ENCODE peak calls at places on chromosome 14, in five cellular contexts. D is dorsolateral prefrontal cortex, W is left ventricle myocardium inferior, K is heart left ventricle, S is HepG2. M is an unnamed sample.
A peak's percentile ranks its signal among the peaks of the same experiment; 100 is the strongest.

GRCh38 chr14:59278111-59278510 is 89.6 kb downstream of the DAAM1 start:
- DNase-seq in S (peak; percentile 91), D (no peak), K (no peak), W (no peak), M (no peak)

GRCh38 chr14:29521526-29522137 is 406.0 kb downstream of the PRKD1 start:
- DNase-seq in K (no peak), S (no peak), W (no peak), D (no peak), M (peak; percentile 30)

GRCh38 chr14:74867673-74868072 is 8.3 kb downstream of the PROX2 start:
- DNase-seq in D (peak; percentile 68), K (no peak), S (no peak), W (no peak), M (peak; percentile 38)

GRCh38 chr14:22594156-22594716 is 3.9 kb upstream of the ABHD4 start:
- DNase-seq in K (no peak), W (no peak), D (no peak), S (no peak), M (no peak)

GRCh38 chr14:80955434-80955939 is at the start of gene TSHR:
- DNase-seq in K (no peak), S (no peak), D (no peak), W (no peak), M (no peak)

GRCh38 chr14:40340708-40341107 is 908.5 kb upstream of the FBXO33 start:
- DNase-seq in S (no peak), K (no peak), W (no peak), D (no peak), M (no peak)

GRCh38 chr14:66468778-66469367 is 17.3 kb upstream of the CCDC196 start:
- DNase-seq in D (no peak), W (no peak), K (no peak), S (no peak), M (no peak)

GRCh38 chr14:34059925-34060746 is 109.3 kb upstream of the EGLN3 start:
- DNase-seq in W (peak; percentile 85), K (peak; percentile 83), D (peak; percentile 86), S (peak; percentile 56), M (peak; percentile 87)

GRCh38 chr14:34489324-34489723 is 27.3 kb upstream of the SPTSSA start:
- DNase-seq in S (no peak), K (no peak), D (no peak), W (no peak), M (no peak)

GRCh38 chr14:49966971-49967630 is 74.2 kb downstream of the ARF6 start:
- DNase-seq in K (no peak), W (no peak), D (no peak), S (no peak), M (peak; percentile 35)

GRCh38 chr14:59215353-59215752 is 26.9 kb downstream of the DAAM1 start:
- DNase-seq in S (peak; percentile 78), W (peak; percentile 80), K (peak; percentile 68), D (peak; percentile 73), M (no peak)

GRCh38 chr14:63406341-63406740 is 87.6 kb upstream of the GPHB5 start:
- DNase-seq in W (no peak), S (no peak), D (no peak), K (no peak), M (no peak)

GRCh38 chr14:65658202-65658601 is 245.7 kb downstream of the FUT8 start:
- DNase-seq in K (no peak), W (no peak), S (no peak), D (no peak), M (no peak)

GRCh38 chr14:103854822-103855733 is 7.7 kb upstream of the PPP1R13B start:
- DNase-seq in K (peak; percentile 72), S (peak; percentile 55), W (no peak), D (no peak), M (no peak)

GRCh38 chr14:23544511-23545447 is 6.8 kb downstream of the ZFHX2 start:
- DNase-seq in W (peak; percentile 61), D (no peak), K (peak; percentile 57), S (no peak), M (peak; percentile 70)

GRCh38 chr14:81408595-81408994 is 8.5 kb upstream of the STON2 start:
- DNase-seq in W (no peak), D (no peak), K (no peak), S (peak; percentile 73), M (no peak)

GRCh38 chr14:106051790-106052189 is 525.4 kb downstream of the TMEM121 start:
- DNase-seq in S (no peak), K (no peak), W (no peak), D (no peak), M (no peak)

GRCh38 chr14:100536721-100537700 is 50.2 kb downstream of the BEGAIN start:
- DNase-seq in W (peak; percentile 12), S (no peak), D (peak; percentile 39), K (peak; percentile 2), M (no peak)

GRCh38 chr14:38233218-38233617 is 22.7 kb downstream of the CLEC14A start:
- DNase-seq in K (no peak), W (no peak), D (no peak), S (no peak), M (no peak)

GRCh38 chr14:26707234-26707633 is 109.4 kb upstream of the NOVA1 start:
- DNase-seq in S (no peak), W (no peak), K (no peak), D (no peak), M (no peak)

GRCh38 chr14:29643415-29644206 is 284.0 kb downstream of the PRKD1 start:
- DNase-seq in W (no peak), D (no peak), S (no peak), K (no peak), M (peak; percentile 81)

GRCh38 chr14:60981626-60982455 is 796 bp downstream of the SLC38A6 start:
- DNase-seq in K (no peak), S (peak; percentile 45), D (no peak), W (no peak), M (no peak)

GRCh38 chr14:80946187-80946586 is 4.6 kb upstream of the CEP128 start:
- DNase-seq in S (no peak), D (no peak), K (no peak), W (no peak), M (no peak)

GRCh38 chr14:99590746-99591555 is 13.1 kb downstream of the CCDC85C start:
- DNase-seq in S (no peak), W (no peak), K (no peak), D (peak; percentile 72), M (no peak)

GRCh38 chr14:52987514-52987913 is 36.7 kb upstream of the FERMT2 start:
- DNase-seq in S (no peak), W (no peak), K (no peak), D (no peak), M (no peak)

GRCh38 chr14:106875503-106875902 is 1349.1 kb downstream of the TMEM121 start:
- DNase-seq in W (peak; percentile 26), D (no peak), S (no peak), K (no peak), M (peak; percentile 29)

GRCh38 chr14:104144911-104145825 is 6.8 kb downstream of the KIF26A start:
- DNase-seq in W (no peak), D (peak; percentile 35), S (no peak), K (peak; percentile 8), M (no peak)

GRCh38 chr14:99189201-99189801 is 82.7 kb downstream of the BCL11B start:
- DNase-seq in S (no peak), D (peak; percentile 75), W (no peak), K (no peak), M (no peak)

GRCh38 chr14:75125617-75126016 is 1.2 kb downstream of the NEK9 start:
- DNase-seq in K (no peak), S (no peak), W (no peak), D (no peak), M (no peak)

GRCh38 chr14:54784657-54785056 is 118.0 kb downstream of the GCH1 start:
- DNase-seq in S (no peak), W (peak; percentile 72), K (peak; percentile 82), D (no peak), M (peak; percentile 65)

GRCh38 chr14:77257700-77258099 is 13.3 kb downstream of the NGB start:
- DNase-seq in W (no peak), S (no peak), D (no peak), K (no peak), M (no peak)

GRCh38 chr14:88562831-88563686 is at the start of gene ZC3H14:
- DNase-seq in D (peak; percentile 86), W (peak; percentile 87), K (peak; percentile 86), S (peak; percentile 77), M (peak; percentile 86)
- H3K27ac ChIP-seq in D (peak within 1 kb of the TSS; percentile 91), W (peak within 1 kb of the TSS; percentile 92), K (peak within 1 kb of the TSS; percentile 85), S (peak within 1 kb of the TSS; percentile 95), M (peak within 1 kb of the TSS; percentile 95)

GRCh38 chr14:20429801-20430669 is 5.9 kb downstream of the KLHL33 start:
- DNase-seq in S (peak; percentile 30), D (peak; percentile 47), K (peak; percentile 18), W (peak; percentile 39), M (peak; percentile 24)

GRCh38 chr14:20422886-20423285 is 9.6 kb upstream of the TEP1 start:
- DNase-seq in S (no peak), D (no peak), K (no peak), W (no peak), M (no peak)

GRCh38 chr14:20427231-20428009 is 8.5 kb downstream of the KLHL33 start:
- DNase-seq in K (no peak), D (no peak), W (no peak), S (peak; percentile 68), M (peak; percentile 83)

GRCh38 chr14:20428802-20429201 is 7.2 kb downstream of the KLHL33 start:
- DNase-seq in S (no peak), D (no peak), W (no peak), K (no peak), M (no peak)

GRCh38 chr14:20428010-20428365 is 8.0 kb downstream of the KLHL33 start:
- DNase-seq in D (no peak), K (no peak), W (no peak), S (no peak), M (no peak)
- H3K4me3 ChIP-seq in D (no peak overlapping the region), K (no peak overlapping the region), W (no peak overlapping the region), S (peak overlapping the region; percentile 50), M (no peak overlapping the region)

GRCh38 chr14:101563654-101564443 is 2.6 kb downstream of the DIO3 start:
- DNase-seq in S (no peak), D (no peak), K (no peak), W (no peak), M (no peak)

GRCh38 chr14:101562659-101563351 is 1.5 kb downstream of the DIO3 start:
- DNase-seq in D (no peak), K (no peak), W (no peak), S (no peak), M (no peak)

GRCh38 chr14:101561897-101562490 is 699 bp downstream of the DIO3 start:
- DNase-seq in W (no peak), K (no peak), S (no peak), D (no peak), M (no peak)

GRCh38 chr14:101564444-101564776 is 3.1 kb downstream of the DIO3 start:
- DNase-seq in S (no peak), K (no peak), D (no peak), W (no peak), M (no peak)

DNA sequence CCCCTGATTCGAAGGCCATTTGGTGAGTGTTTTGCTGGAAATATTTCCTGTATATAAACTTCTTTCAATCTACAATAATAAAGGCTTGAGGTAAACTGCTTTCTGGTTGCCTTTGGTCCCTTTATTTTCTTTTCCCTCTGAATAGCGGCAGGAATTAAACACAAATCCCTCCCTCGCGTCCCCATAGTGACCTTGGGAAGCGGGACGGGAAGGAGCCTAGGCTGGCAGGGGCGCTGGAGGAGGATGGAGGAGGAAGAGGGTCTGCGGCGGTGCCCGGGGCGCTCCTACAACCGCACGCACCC is 2.0 kb downstream of the DIO3 start:
- DNase-seq in D (no peak), S (no peak), W (no peak), K (no peak), M (no peak)
- H3K27ac ChIP-seq in D (no peak overlapping the region), S (no peak overlapping the region), W (no peak overlapping the region), K (no peak overlapping the region), M (no peak overlapping the region)

GRCh38 chr14:71400821-71401447 is 493.7 kb downstream of the PCNX1 start:
- DNase-seq in W (no peak), S (no peak), D (no peak), K (no peak), M (no peak)
- H3K4me3 ChIP-seq in W (no peak overlapping the region), S (no peak overlapping the region), D (no peak overlapping the region), K (no peak overlapping the region), M (no peak overlapping the region)